ENCODE peak calls at places on chromosomes 1 and 21, in four cellular contexts. S is H1, I is HepG2, V is K562. U is an unnamed sample. For H3K36me3, the result is how much of the 10 kb centered on the place peaks cover.

GRCh38 chr1:115727706-115728249 is 40.7 kb downstream of the CASQ2 start:
- DNase-seq in S (no peak), I (peak), V (no peak), U (no peak)

GRCh38 chr1:228180271-228180987 is 14.8 kb downstream of the IBA57 start:
- DNase-seq in S (no peak), I (peak), V (no peak), U (no peak)

GRCh38 chr21:28580585-28580984 is 412.1 kb downstream of the LTN1 start:
- DNase-seq in S (no peak), I (no peak), V (no peak), U (no peak)

GRCh38 chr21:41478319-41479177 is 29.4 kb downstream of the TMPRSS2 start:
- DNase-seq in S (no peak), I (no peak), V (no peak), U (no peak)

GRCh38 chr1:98794196-98794886 is 132.8 kb downstream of the SNX7 start:
- DNase-seq in S (peak), I (peak), V (peak), U (peak)

GRCh38 chr1:94247146-94248094 is 10.0 kb upstream of the ARHGAP29 start:
- DNase-seq in S (no peak), I (peak), V (peak), U (no peak)

GRCh38 chr21:44549525-44550211 is 1.6 kb downstream of the KRTAP10-2 start:
- DNase-seq in S (no peak), I (no peak), V (peak), U (no peak)

GRCh38 chr1:109629372-109630030 is 9.9 kb downstream of the AMPD2 start:
- DNase-seq in S (no peak), I (no peak), V (no peak), U (no peak)

GRCh38 chr1:61433646-61434045 is 291.3 kb downstream of the TM2D1 start:
- DNase-seq in S (no peak), I (no peak), V (no peak), U (no peak)

GRCh38 chr1:28917757-28918118 is 3.4 kb downstream of the EPB41 start:
- DNase-seq in S (no peak), I (no peak), V (no peak), U (no peak)

GRCh38 chr1:1285618-1286311 is 5.5 kb downstream of the SCNN1D start:
- DNase-seq in S (no peak), I (no peak), V (peak), U (no peak)

GRCh38 chr1:30879126-30879786 is 29.3 kb downstream of the SDC3 start:
- DNase-seq in S (no peak), I (no peak), V (no peak), U (no peak)

GRCh38 chr1:218473527-218473926 is 128.4 kb downstream of the TGFB2 start:
- DNase-seq in S (no peak), I (no peak), V (no peak), U (no peak)

GRCh38 chr1:69494171-69494570 is 73.6 kb upstream of the LRRC7 start:
- DNase-seq in S (no peak), I (no peak), V (no peak), U (no peak)

GRCh38 chr1:111990026-111990877 is 784 bp upstream of the KCND3 start:
- DNase-seq in S (no peak), I (no peak), V (no peak), U (no peak)

GRCh38 chr1:227939791-227940771 is 7.7 kb downstream of the WNT9A start:
- DNase-seq in S (no peak), I (no peak), V (no peak), U (no peak)

GRCh38 chr21:32423320-32423719 is 10.8 kb downstream of the EVA1C start:
- DNase-seq in S (no peak), I (no peak), V (no peak), U (no peak)

GRCh38 chr1:86154581-86155060 is 2.0 kb downstream of the COL24A1 start:
- DNase-seq in S (no peak), I (no peak), V (no peak), U (no peak)

GRCh38 chr1:86155807-86156561 is 588 bp downstream of the COL24A1 start:
- DNase-seq in S (no peak), I (no peak), V (no peak), U (no peak)

GRCh38 chr21:33824156-33824941 is 91.3 kb downstream of the ATP5PO start:
- DNase-seq in S (no peak), I (no peak), V (no peak), U (no peak)

GRCh38 chr1:14363191-14363590 is 235.3 kb upstream of the KAZN start:
- DNase-seq in S (no peak), I (no peak), V (no peak), U (no peak)

GRCh38 chr1:164702216-164702615 is 143.2 kb downstream of the PBX1 start:
- DNase-seq in S (no peak), I (no peak), V (no peak), U (no peak)

GRCh38 chr1:164591858-164592257 is 32.9 kb downstream of the PBX1 start:
- DNase-seq in S (no peak), I (no peak), V (no peak), U (no peak)

GRCh38 chr21:45630876-45631275 is 12.6 kb upstream of the PCBP3 start:
- DNase-seq in S (no peak), I (no peak), V (no peak), U (no peak)

GRCh38 chr1:37479255-37480124 is 5.1 kb downstream of the ZC3H12A start:
- DNase-seq in S (no peak), I (peak), V (peak), U (peak)

GRCh38 chr1:183164350-183164749 is 21.7 kb upstream of the LAMC2 start:
- DNase-seq in S (peak), I (no peak), V (no peak), U (no peak)

GRCh38 chr1:84834419-84835064 is 58.5 kb downstream of the LPAR3 start:
- DNase-seq in S (no peak), I (no peak), V (no peak), U (no peak)

GRCh38 chr1:7325254-7325653 is 445.8 kb upstream of the VAMP3 start:
- DNase-seq in S (no peak), I (no peak), V (no peak), U (no peak)

GRCh38 chr21:44255519-44255981 is 6.1 kb downstream of the DNMT3L start:
- DNase-seq in S (no peak), I (no peak), V (no peak), U (no peak)

GRCh38 chr1:93283496-93283895 is 62.2 kb upstream of the DR1 start:
- DNase-seq in S (no peak), I (no peak), V (no peak), U (no peak)

GRCh38 chr1:225451840-225452515 is 24.1 kb upstream of the LBR start:
- DNase-seq in S (no peak), I (no peak), V (no peak), U (no peak)

GRCh38 chr1:43592051-43592665 is 57.8 kb upstream of the KDM4A start:
- DNase-seq in S (no peak), I (no peak), V (no peak), U (no peak)

GRCh38 chr1:40361637-40362036 is 11.9 kb upstream of the SMAP2 start:
- DNase-seq in S (no peak), I (no peak), V (no peak), U (no peak)
- TF ChIP-seq CBX5 in S (no peak), I (no peak), V (no peak), U (no peak)

GRCh38 chr1:161054232-161054631 is 8.5 kb upstream of the USF1 start:
- DNase-seq in S (no peak), I (no peak), V (no peak), U (no peak)

GRCh38 chr1:161054805-161055204 is 9.0 kb upstream of the USF1 start:
- DNase-seq in S (no peak), I (no peak), V (no peak), U (no peak)

GRCh38 chr1:161051219-161051618 is 5.4 kb upstream of the USF1 start:
- DNase-seq in S (no peak), I (no peak), V (no peak), U (no peak)

GRCh38 chr1:161048949-161049722 is 3.4 kb upstream of the USF1 start:
- DNase-seq in S (no peak), I (no peak), V (no peak), U (no peak)

DNA sequence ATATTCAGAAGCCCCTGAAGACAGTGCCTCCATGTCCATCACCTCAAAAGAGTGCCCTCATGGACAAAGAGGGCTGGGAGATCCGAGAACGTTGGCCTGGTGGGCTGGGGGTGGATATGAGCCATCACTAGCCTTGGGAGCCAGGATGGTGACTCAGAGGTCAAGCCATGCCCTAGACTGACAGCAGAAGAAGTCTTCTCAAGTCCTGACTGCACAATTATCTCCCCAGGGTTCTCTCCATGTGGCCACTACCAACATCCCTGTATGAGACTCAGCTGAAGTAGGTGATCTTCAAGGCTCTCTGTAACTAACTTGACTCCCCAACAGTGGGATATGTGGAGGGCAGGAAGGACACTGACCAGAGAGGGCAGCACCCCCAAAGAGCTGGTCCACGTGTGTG is 7.1 kb upstream of the USF1 start:
- DNase-seq in S (no peak), I (no peak), V (no peak), U (no peak)
- H3K36me3 ChIP-seq in S (under half), I (under half), V (under half), U (under half)

GRCh38 chr1:53735261-53735660 is 3.7 kb downstream of the GLIS1 start:
- DNase-seq in S (no peak), I (no peak), V (no peak), U (no peak)

GRCh38 chr1:53733975-53734649 is 4.9 kb downstream of the GLIS1 start:
- DNase-seq in S (no peak), I (no peak), V (no peak), U (no peak)

GRCh38 chr1:53733447-53733931 is 5.5 kb downstream of the GLIS1 start:
- DNase-seq in S (no peak), I (no peak), V (no peak), U (no peak)

GRCh38 chr1:53735681-53736080 is 3.3 kb downstream of the GLIS1 start:
- DNase-seq in S (no peak), I (no peak), V (no peak), U (no peak)

DNA sequence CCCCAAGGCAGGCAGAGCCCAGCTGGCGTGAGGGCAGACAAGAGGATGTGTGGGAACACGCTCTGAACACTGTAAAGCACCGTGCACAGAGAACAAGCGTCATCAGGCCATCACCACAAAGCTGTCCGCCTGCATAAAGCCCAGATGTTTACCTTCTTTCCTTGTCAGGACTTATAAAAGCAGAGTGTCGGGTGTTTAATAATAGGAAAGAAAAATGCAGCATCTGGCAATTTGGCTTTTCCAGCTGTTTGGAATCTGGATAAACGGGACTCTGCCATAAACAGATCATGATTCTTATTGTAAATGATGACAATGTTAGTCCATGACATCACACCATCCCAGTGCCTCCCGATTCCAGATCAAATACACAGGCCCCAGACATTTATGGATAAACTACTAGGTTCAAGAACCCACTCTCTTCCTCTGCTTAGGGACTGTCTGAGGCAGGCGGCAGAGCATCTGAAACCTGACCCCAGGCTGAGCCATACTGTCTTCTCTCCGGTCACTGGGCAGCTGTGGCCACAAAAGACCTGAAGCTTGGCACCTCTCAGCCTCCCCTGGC is 4.2 kb downstream of the GLIS1 start:
- DNase-seq in S (no peak), I (no peak), V (no peak), U (no peak)
- TF ChIP-seq CBX5 in S (no peak), I (no peak), V (no peak), U (no peak)

DNA sequence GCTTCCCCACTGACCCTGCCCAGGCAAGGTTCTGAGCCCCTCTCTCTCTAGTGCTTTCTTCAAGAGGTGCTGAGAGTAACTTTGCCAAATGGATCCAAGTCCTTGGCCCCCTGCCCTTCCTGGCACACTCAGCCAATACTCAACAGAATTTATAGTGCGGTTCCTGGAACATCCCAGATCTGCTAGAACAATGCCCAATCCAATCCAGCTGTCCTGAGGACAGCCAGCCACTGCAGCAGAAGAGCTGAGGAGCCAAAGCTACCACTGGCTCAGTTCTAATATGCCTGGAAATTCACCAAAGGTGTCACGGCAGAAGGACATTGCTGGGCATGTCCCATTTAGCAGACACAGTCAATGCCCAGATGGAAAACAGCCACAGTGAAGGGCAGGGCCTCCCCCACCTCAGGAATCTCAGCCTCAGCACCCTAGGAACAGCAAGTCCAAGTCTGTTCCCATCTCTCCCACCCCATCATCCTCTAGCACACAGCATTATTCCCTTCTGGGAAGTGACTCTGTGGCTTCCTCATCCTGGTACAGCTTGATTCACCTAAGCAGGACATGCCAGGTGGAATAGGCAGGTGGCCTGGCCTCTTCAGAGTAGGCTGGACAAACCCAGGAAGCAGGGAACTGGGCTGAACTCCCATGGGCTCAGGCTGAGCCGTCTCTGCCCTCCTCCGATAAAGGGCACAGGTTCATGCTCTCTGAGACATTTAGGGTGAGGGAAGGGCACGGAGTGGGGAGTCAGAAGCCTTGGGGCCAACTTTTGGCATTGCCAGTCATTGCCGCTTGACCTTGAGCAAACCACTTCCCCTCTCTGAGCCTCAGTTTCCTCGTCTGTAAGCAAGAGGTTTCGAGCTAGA is 24.6 kb downstream of the PMVK start:
- DNase-seq in S (no peak), I (no peak), V (no peak), U (no peak)
- H3K36me3 ChIP-seq in S (under half), I (under half), V (under half), U (under half)

DNA sequence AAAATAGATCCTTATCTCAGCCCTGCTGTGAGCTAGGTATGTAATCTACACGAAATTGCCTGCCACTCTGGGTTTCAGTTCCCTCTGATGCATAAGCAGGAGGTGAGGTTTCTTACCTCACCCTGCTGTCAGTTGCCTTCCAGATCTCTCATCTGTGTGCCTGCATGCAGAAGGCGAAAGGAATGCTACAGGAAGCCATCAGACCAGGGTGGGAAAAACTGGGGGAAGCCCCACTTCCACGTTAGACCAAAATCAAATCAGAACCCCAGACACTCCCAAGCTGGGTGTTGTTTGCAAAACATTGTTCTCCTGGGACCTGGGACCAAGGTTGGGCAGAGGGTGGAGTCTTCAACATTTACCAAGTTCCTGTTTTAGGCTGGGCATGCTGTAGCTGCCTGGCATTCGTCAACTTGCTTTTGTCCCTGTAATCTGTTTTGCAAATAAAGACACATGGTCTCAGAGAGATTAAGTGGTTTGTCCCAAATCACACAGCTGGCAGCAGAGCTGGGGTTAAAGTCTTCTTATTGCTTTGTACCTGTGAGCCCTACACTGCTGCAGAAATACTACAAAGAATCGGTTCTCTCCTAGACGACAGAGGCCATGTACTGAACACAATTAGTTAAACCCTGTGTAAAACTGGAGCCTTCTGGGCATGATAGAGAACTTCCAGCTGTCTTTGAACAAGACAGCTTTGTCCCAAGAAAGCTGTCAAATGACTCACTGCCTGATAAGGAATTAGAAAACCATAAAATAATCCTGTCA is 389.7 kb upstream of the RUNX1 start:
- DNase-seq in S (no peak), I (no peak), V (no peak), U (peak)
- TF ChIP-seq CBX5 in S (no peak), I (no peak), V (no peak), U (no peak)

U was measured in GM12878.